ENCODE peak calls at places on chromosomes 6 and 20, in five cellular contexts. F is HCT116, I is A549, U is GM12878, C is GM23338. S is an unnamed sample.

GRCh38 chr6:168852336-168852884 is 401.2 kb downstream of the THBS2 start:
- DNase-seq in F (no peak), U (no peak), I (no peak), C (no peak), S (no peak)

GRCh38 chr6:89032599-89032998 is 48.0 kb upstream of the PNRC1 start:
- DNase-seq in C (no peak), F (no peak), I (no peak), U (no peak), S (no peak)

GRCh38 chr6:16722616-16723015 is 38.6 kb downstream of the ATXN1 start:
- DNase-seq in U (no peak), F (no peak), C (no peak), I (no peak), S (no peak)

GRCh38 chr20:478949-479429 is 16.7 kb upstream of the TBC1D20 start:
- DNase-seq in U (no peak), F (peak; percentile 41), C (peak; percentile 83), I (peak; percentile 76), S (peak; percentile 42)

GRCh38 chr6:82376636-82377035 is 13.0 kb downstream of the TPBG start:
- DNase-seq in C (peak; percentile 13), F (no peak), U (no peak), I (no peak), S (no peak)

GRCh38 chr20:60148885-60149284 is 190.7 kb downstream of the CDH26 start:
- DNase-seq in F (no peak), C (no peak), U (no peak), I (no peak), S (no peak)

GRCh38 chr20:4569092-4569491 is 152.6 kb upstream of the PRND start:
- DNase-seq in I (peak; percentile 40), C (peak; percentile 50), F (no peak), U (no peak), S (no peak)

GRCh38 chr6:82436740-82437139 is 73.1 kb downstream of the TPBG start:
- DNase-seq in I (no peak), C (no peak), U (no peak), F (no peak), S (no peak)

GRCh38 chr6:170279977-170280688 is 10.7 kb downstream of the DLL1 start:
- DNase-seq in C (no peak), I (peak; percentile 67), F (no peak), U (no peak), S (peak; percentile 33)

GRCh38 chr6:90537723-90538407 is 49.0 kb downstream of the MAP3K7 start:
- DNase-seq in C (no peak), F (no peak), I (no peak), U (peak; percentile 1), S (no peak)

GRCh38 chr20:62337558-62338293 is 29.4 kb downstream of the LAMA5 start:
- DNase-seq in F (no peak), C (no peak), I (no peak), U (peak; percentile 36), S (no peak)

GRCh38 chr20:62316331-62317166 is 13.8 kb downstream of the ADRM1 start:
- DNase-seq in F (no peak), C (no peak), I (no peak), U (no peak), S (no peak)

GRCh38 chr6:44715188-44715587 is 327.7 kb downstream of the CDC5L start:
- DNase-seq in C (no peak), F (no peak), I (no peak), U (no peak), S (no peak)

GRCh38 chr6:1984346-1984994 is 260.9 kb downstream of the GMDS start:
- DNase-seq in I (no peak), F (no peak), C (no peak), U (no peak), S (no peak)
- TF ChIP-seq REST in I (no peak), F (no peak), C (no peak), U (no peak), S (no peak)

GRCh38 chr20:11799131-11799800 is 118.4 kb upstream of the BTBD3 start:
- DNase-seq in U (no peak), C (no peak), I (no peak), F (no peak), S (no peak)
- TF ChIP-seq REST in U (no peak), C (no peak), I (no peak), F (no peak), S (no peak)

GRCh38 chr20:25859649-25860530 is 163.2 kb upstream of the ZNF337 start:
- DNase-seq in F (no peak), C (peak; percentile 54), I (peak; percentile 53), U (no peak), S (no peak)
- TF ChIP-seq REST in F (no peak), C (no peak), I (no peak), U (no peak), S (no peak)

GRCh38 chr20:37501940-37502339 is 19.1 kb upstream of the NNAT start:
- DNase-seq in F (no peak), U (no peak), C (peak; percentile 72), I (peak; percentile 29), S (no peak)

GRCh38 chr20:37498066-37498702 is 22.9 kb upstream of the NNAT start:
- DNase-seq in C (no peak), I (no peak), U (no peak), F (no peak), S (no peak)

GRCh38 chr20:37503256-37503927 is 17.7 kb upstream of the NNAT start:
- DNase-seq in I (no peak), F (no peak), C (no peak), U (no peak), S (no peak)

GRCh38 chr20:37502654-37503053 is 18.4 kb upstream of the NNAT start:
- DNase-seq in C (no peak), F (no peak), U (no peak), I (no peak), S (no peak)

DNA sequence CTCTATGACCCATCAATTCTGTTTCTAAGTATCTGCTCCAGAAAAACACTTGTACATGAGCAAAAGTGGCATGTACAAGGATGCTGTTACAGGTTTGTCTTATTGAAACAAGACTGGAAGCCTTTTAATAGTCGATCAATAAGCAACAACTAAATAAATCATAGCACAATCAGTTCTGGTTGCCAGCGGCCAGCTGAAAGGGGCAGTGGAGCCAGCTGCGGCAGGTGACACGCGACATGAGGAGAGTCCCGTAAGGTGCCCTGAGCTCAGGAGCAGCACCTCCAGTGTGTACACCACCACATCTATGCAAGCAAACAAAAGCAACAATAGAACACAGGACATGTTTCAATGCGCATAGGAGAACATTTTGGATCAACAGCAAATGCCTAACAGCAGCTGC is 20.7 kb upstream of the NNAT start:
- DNase-seq in I (no peak), U (no peak), F (no peak), C (no peak), S (no peak)
- TF ChIP-seq REST in I (no peak), U (no peak), F (no peak), C (no peak), S (no peak)

GRCh38 chr20:45345104-45345936 is 2.9 kb downstream of the SDC4 start:
- DNase-seq in C (no peak), I (no peak), U (no peak), F (no peak), S (no peak)

GRCh38 chr20:45341939-45342862 is 6.0 kb downstream of the SDC4 start:
- DNase-seq in F (no peak), U (no peak), C (peak; percentile 87), I (no peak), S (no peak)

GRCh38 chr20:45343867-45344721 is 4.1 kb downstream of the SDC4 start:
- DNase-seq in U (no peak), C (no peak), I (peak; percentile 69), F (peak; percentile 72), S (peak; percentile 83)

GRCh38 chr20:45342863-45343444 is 5.3 kb downstream of the SDC4 start:
- DNase-seq in U (no peak), C (no peak), I (no peak), F (no peak), S (no peak)

GRCh38 chr20:45343445-45343866 is 4.8 kb downstream of the SDC4 start:
- DNase-seq in I (no peak), U (no peak), F (no peak), C (no peak), S (no peak)
- TF ChIP-seq REST in I (no peak), U (no peak), F (no peak), C (no peak), S (no peak)

GRCh38 chr6:118618676-118619377 is 32.6 kb downstream of the CEP85L start:
- DNase-seq in C (peak; percentile 76), U (no peak), F (peak; percentile 12), I (peak; percentile 33), S (peak; percentile 63)

GRCh38 chr6:118625833-118626232 is 25.6 kb downstream of the CEP85L start:
- DNase-seq in U (no peak), I (no peak), F (no peak), C (no peak), S (no peak)

GRCh38 chr6:118617350-118617957 is 33.9 kb downstream of the CEP85L start:
- DNase-seq in F (no peak), C (no peak), I (no peak), U (no peak), S (no peak)

GRCh38 chr6:118620202-118620601 is 31.2 kb downstream of the CEP85L start:
- DNase-seq in C (no peak), I (no peak), U (no peak), F (no peak), S (no peak)

DNA sequence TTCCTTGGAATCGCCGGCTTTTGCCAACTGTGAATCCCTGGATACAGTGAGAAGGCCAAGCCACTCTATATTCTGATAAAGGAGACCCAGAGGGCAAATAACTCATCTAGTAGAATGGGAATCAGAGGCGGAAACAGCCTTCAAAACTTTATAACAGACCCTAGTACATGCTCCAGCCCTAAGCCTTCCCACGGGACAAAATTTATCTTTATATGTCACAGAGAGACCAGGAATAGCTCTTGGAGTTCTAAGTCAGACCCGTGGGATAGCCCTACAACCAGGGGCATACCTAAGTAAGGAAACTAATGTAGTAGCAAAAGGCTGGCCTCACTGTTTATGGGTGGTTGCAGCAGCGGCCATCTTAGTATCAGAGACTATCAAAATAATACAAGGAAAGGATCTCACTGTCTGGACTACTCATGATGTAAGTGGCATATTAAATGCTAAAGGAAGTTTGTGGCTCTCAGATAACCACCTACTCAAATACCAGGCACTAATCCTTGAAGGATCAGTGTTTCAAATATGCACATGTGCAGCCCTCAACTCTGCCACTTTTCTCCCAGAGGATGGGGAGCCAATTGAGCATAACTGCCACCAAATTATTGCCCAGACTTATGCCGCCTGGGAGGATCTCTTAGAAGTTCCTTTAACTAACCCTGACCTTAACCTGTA is 29.5 kb downstream of the CEP85L start:
- DNase-seq in C (no peak), I (no peak), U (no peak), F (no peak), S (no peak)
- TF ChIP-seq REST in C (no peak), I (no peak), U (no peak), F (no peak), S (no peak)